ENCODE peak calls at places on chromosomes 2 and 18, in six cellular contexts. D, S, Y, I, G and J are unnamed samples.

GRCh38 chr18:46677609-46678470 is 20.8 kb upstream of the LOXHD1 start:
- DNase-seq in I (no peak), G (no peak), Y (no peak), S (no peak), D (peak; percentile 2), J (no peak)

GRCh38 chr2:65017335-65017734 is 28.1 kb downstream of the SLC1A4 start:
- DNase-seq in D (no peak), S (no peak), I (no peak), G (peak; percentile 34), Y (peak; percentile 22), J (peak; percentile 28)

GRCh38 chr2:72819501-72819900 is 6.3 kb downstream of the EXOC6B start:
- DNase-seq in S (no peak), D (no peak), I (no peak), G (no peak), Y (no peak), J (no peak)

GRCh38 chr2:161020437-161020836 is 139.8 kb upstream of the TANK start:
- DNase-seq in S (no peak), I (no peak), D (no peak), G (no peak), Y (no peak), J (no peak)

GRCh38 chr2:28334527-28334891 is 58.1 kb upstream of the FOSL2 start:
- DNase-seq in G (no peak), S (no peak), Y (no peak), I (no peak), D (no peak), J (no peak)

GRCh38 chr18:50665519-50665918 is 105.6 kb downstream of the MAPK4 start:
- DNase-seq in I (no peak), Y (no peak), G (no peak), S (no peak), D (no peak), J (no peak)

GRCh38 chr2:237673130-237673921 is 45.9 kb downstream of the LRRFIP1 start:
- DNase-seq in Y (peak; percentile 60), G (peak; percentile 75), I (peak; percentile 74), D (peak; percentile 75), S (peak; percentile 96), J (peak; percentile 84)

GRCh38 chr2:58638256-58638795 is 397.2 kb upstream of the FANCL start:
- DNase-seq in I (no peak), S (no peak), G (no peak), Y (no peak), D (no peak), J (no peak)

GRCh38 chr2:208249241-208249640 is 5.6 kb downstream of the IDH1 start:
- DNase-seq in G (no peak), D (no peak), S (no peak), Y (no peak), I (no peak), J (no peak)

GRCh38 chr2:120132190-120132589 is 91.0 kb downstream of the TMEM185B start:
- DNase-seq in I (no peak), S (no peak), D (no peak), Y (no peak), G (no peak), J (no peak)

GRCh38 chr2:29518988-29519925 is 402.1 kb downstream of the ALK start:
- DNase-seq in S (no peak), I (no peak), Y (no peak), D (no peak), G (no peak), J (no peak)

GRCh38 chr2:130807659-130808385 is 28.9 kb upstream of the ARHGEF4 start:
- DNase-seq in Y (no peak), G (peak; percentile 83), I (no peak), D (no peak), S (peak; percentile 68), J (no peak)

GRCh38 chr2:29806461-29806860 is 114.9 kb downstream of the ALK start:
- DNase-seq in Y (no peak), S (no peak), D (no peak), I (no peak), G (no peak), J (no peak)

GRCh38 chr2:163469561-163469962 is 266.2 kb downstream of the FIGN start:
- DNase-seq in D (no peak), Y (no peak), S (no peak), I (no peak), G (no peak), J (no peak)

GRCh38 chr2:120702751-120703150 is 32.9 kb upstream of the GLI2 start:
- DNase-seq in G (no peak), Y (no peak), D (no peak), S (peak; percentile 54), I (no peak), J (no peak)

GRCh38 chr2:136213836-136214235 is 95.9 kb upstream of the CXCR4 start:
- DNase-seq in I (no peak), Y (no peak), D (no peak), G (no peak), S (no peak), J (no peak)

GRCh38 chr18:23572570-23572969 is 13.7 kb downstream of the NPC1 start:
- DNase-seq in I (no peak), S (no peak), Y (no peak), D (no peak), G (no peak), J (no peak)

GRCh38 chr18:23550898-23551297 is 35.4 kb downstream of the NPC1 start:
- DNase-seq in G (no peak), Y (no peak), D (no peak), I (no peak), S (no peak), J (peak; percentile 30)

GRCh38 chr2:30139131-30139870 is 7.5 kb upstream of the YPEL5 start:
- DNase-seq in I (no peak), D (no peak), G (peak; percentile 10), Y (no peak), S (no peak), J (no peak)

GRCh38 chr2:9225806-9226205 is 19.2 kb downstream of the ASAP2 start:
- DNase-seq in Y (no peak), S (no peak), D (no peak), G (no peak), I (no peak), J (no peak)

GRCh38 chr2:9219027-9219445 is 12.4 kb downstream of the ASAP2 start:
- DNase-seq in S (no peak), D (no peak), Y (no peak), G (no peak), I (no peak), J (no peak)

GRCh38 chr2:9221223-9221622 is 14.6 kb downstream of the ASAP2 start:
- DNase-seq in I (no peak), D (no peak), G (no peak), S (no peak), Y (no peak), J (no peak)

GRCh38 chr2:9220201-9220600 is 13.6 kb downstream of the ASAP2 start:
- DNase-seq in I (no peak), S (no peak), Y (no peak), G (no peak), D (no peak), J (no peak)

GRCh38 chr2:9222246-9222898 is 15.8 kb downstream of the ASAP2 start:
- DNase-seq in I (no peak), S (no peak), G (no peak), Y (no peak), D (no peak), J (no peak)
- TF ChIP-seq CTCF in I (no peak), S (no peak), G (no peak), Y (no peak), D (no peak), J (no peak)

DNA sequence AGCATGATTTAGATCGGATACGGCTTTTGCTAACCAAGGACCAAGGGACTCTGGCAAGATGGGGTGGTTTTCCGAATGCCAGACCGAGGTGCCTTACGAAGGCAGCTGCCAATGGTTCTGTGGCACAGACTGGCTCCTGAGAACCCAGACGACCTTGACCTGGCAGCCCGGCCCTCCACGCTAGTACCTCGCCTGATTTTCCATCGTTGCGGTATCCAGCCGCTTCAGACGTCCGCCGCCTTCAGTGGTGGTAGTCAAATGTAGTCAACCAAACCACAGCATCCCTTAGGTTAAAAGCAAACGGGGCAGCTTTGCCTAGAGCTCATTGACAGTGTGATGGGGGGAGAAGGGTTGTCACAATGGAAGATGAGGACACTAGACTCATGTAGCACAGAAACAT is 42.6 kb downstream of the GBX2 start:
- DNase-seq in S (no peak), Y (no peak), G (no peak), D (no peak), I (no peak), J (no peak)
- TF ChIP-seq POLR2AphosphoS5 in S (no peak), Y (no peak), G (no peak), D (no peak), I (no peak), J (no peak)

GRCh38 chr2:74119912-74120825 is 27.5 kb downstream of the BOLA3 start:
- DNase-seq in Y (peak; percentile 94), S (peak; percentile 94), G (peak; percentile 89), I (peak; percentile 78), D (no peak), J (peak; percentile 82)
- TF ChIP-seq POLR2A in Y (peak; percentile 90), S (no peak), G (peak; percentile 47), I (peak; percentile 16), D (no peak), J (no peak)

GRCh38 chr18:3447895-3448844 is 1.8 kb upstream of the TGIF1 start:
- DNase-seq in G (peak; percentile 95), D (peak; percentile 92), I (peak; percentile 93), Y (peak; percentile 92), S (peak; percentile 96), J (peak; percentile 96)
- TF ChIP-seq CTCF in G (no peak), D (no peak), I (peak; percentile 36), Y (peak; percentile 31), S (peak; percentile 14), J (peak; percentile 15)

GRCh38 chr2:175004980-175005832 is at the start of gene CHN1:
- DNase-seq in D (no peak), G (peak; percentile 60), Y (peak; percentile 70), I (peak; percentile 66), S (peak; percentile 89), J (peak; percentile 26)
- TF ChIP-seq POLR2AphosphoS5 in D (no peak), G (peak; percentile 62), Y (no peak), I (no peak), S (peak; percentile 76), J (peak; percentile 20)